ENCODE peak calls at places on chromosome 19, in nine cellular contexts. Y, U, X, C, H, M, F, N and Q are unnamed samples.
A peak's percentile ranks its signal among the peaks of the same experiment; 100 is the strongest.

GRCh38 chr19:10226021-10226375 is 5.1 kb downstream of the S1PR2 start:
- DNase-seq in Y (no peak), U (no peak), X (no peak), C (no peak), H (no peak), M (no peak), F (no peak), N (no peak), Q (no peak)

GRCh38 chr19:19059018-19059836 is 4.6 kb upstream of the SLC25A42 start:
- DNase-seq in Y (no peak), U (no peak), X (no peak), C (no peak), H (no peak), M (no peak), F (no peak), N (no peak), Q (no peak)

GRCh38 chr19:52297601-52298358 is 811 bp downstream of the ZNF480 start:
- DNase-seq in Y (no peak), U (no peak), X (no peak), C (no peak), H (no peak), M (no peak), F (peak; percentile 56), N (no peak), Q (no peak)

GRCh38 chr19:49149652-49150105 is 5.5 kb downstream of the HRC start:
- DNase-seq in Y (peak; percentile 19), U (peak; percentile 52), X (peak; percentile 71), C (no peak), H (peak; percentile 60), M (peak; percentile 72), F (peak; percentile 77), N (peak; percentile 70), Q (peak; percentile 83)

GRCh38 chr19:13850910-13851753 is 25.8 kb upstream of the NANOS3 start:
- DNase-seq in Y (no peak), U (no peak), X (peak; percentile 92), C (no peak), H (peak; percentile 22), M (peak; percentile 88), F (peak; percentile 22), N (peak; percentile 82), Q (peak; percentile 89)

GRCh38 chr19:14432817-14433453 is at the start of gene PKN1:
- DNase-seq in Y (no peak), U (peak; percentile 51), X (no peak), C (peak; percentile 80), H (no peak), M (peak; percentile 80), F (peak; percentile 68), N (no peak), Q (peak; percentile 92)

GRCh38 chr19:49615861-49616260 is 24.1 kb downstream of the RRAS start:
- DNase-seq in Y (no peak), U (no peak), X (no peak), C (no peak), H (no peak), M (no peak), F (no peak), N (no peak), Q (no peak)

GRCh38 chr19:58572818-58573657 is at the start of gene MZF1:
- DNase-seq in Y (no peak), U (peak; percentile 99), X (peak; percentile 100), C (peak; percentile 99), H (no peak), M (peak; percentile 99), F (no peak), N (peak; percentile 100), Q (peak; percentile 96)

GRCh38 chr19:9836021-9836420 is 903 bp downstream of the PIN1 start:
- DNase-seq in Y (no peak), U (no peak), X (peak; percentile 40), C (no peak), H (peak; percentile 16), M (peak; percentile 48), F (no peak), N (peak; percentile 15), Q (peak; percentile 54)

GRCh38 chr19:38247734-38248268 is 8.4 kb downstream of the PPP1R14A start:
- DNase-seq in Y (no peak), U (peak; percentile 52), X (no peak), C (no peak), H (no peak), M (no peak), F (peak; percentile 49), N (no peak), Q (peak; percentile 41)

GRCh38 chr19:2540646-2541454 is 64.9 kb downstream of the GADD45B start:
- DNase-seq in Y (no peak), U (peak; percentile 87), X (peak; percentile 97), C (no peak), H (peak; percentile 42), M (peak; percentile 95), F (no peak), N (peak; percentile 75), Q (peak; percentile 96)

GRCh38 chr19:37954421-37954874 is 47.4 kb downstream of the SIPA1L3 start:
- DNase-seq in Y (no peak), U (peak; percentile 4), X (no peak), C (no peak), H (no peak), M (no peak), F (no peak), N (no peak), Q (no peak)

GRCh38 chr19:51024924-51025323 is 1.5 kb downstream of the KLK11 start:
- DNase-seq in Y (no peak), U (no peak), X (no peak), C (no peak), H (no peak), M (no peak), F (no peak), N (no peak), Q (no peak)

GRCh38 chr19:48745208-48745995 is 1.3 kb downstream of the IZUMO1 start:
- DNase-seq in Y (no peak), U (peak; percentile 45), X (peak; percentile 77), C (no peak), H (peak; percentile 18), M (peak; percentile 80), F (peak; percentile 72), N (peak; percentile 44), Q (peak; percentile 79)

GRCh38 chr19:33219261-33219812 is 6.3 kb downstream of the SLC7A10 start:
- DNase-seq in Y (no peak), U (no peak), X (peak; percentile 26), C (no peak), H (no peak), M (no peak), F (no peak), N (no peak), Q (no peak)

GRCh38 chr19:29576761-29577661 is 29.1 kb upstream of the POP4 start:
- DNase-seq in Y (no peak), U (no peak), X (peak; percentile 5), C (no peak), H (no peak), M (no peak), F (no peak), N (no peak), Q (no peak)

GRCh38 chr19:8832132-8833021 is at the start of the genes MBD3L1 and ZNF558:
- DNase-seq in Y (peak; percentile 99), U (peak; percentile 91), X (peak; percentile 98), C (peak; percentile 100), H (peak; percentile 97), M (peak; percentile 99), F (peak; percentile 98), N (peak; percentile 95), Q (peak; percentile 99)

GRCh38 chr19:44653977-44654784 is 10.5 kb downstream of the PVR start:
- DNase-seq in Y (no peak), U (no peak), X (peak; percentile 46), C (peak; percentile 73), H (no peak), M (peak; percentile 52), F (peak; percentile 10), N (no peak), Q (peak; percentile 63)

GRCh38 chr19:5341448-5341820 is 822 bp upstream of the PTPRS start:
- DNase-seq in Y (no peak), U (no peak), X (no peak), C (no peak), H (no peak), M (no peak), F (no peak), N (no peak), Q (no peak)

GRCh38 chr19:41821003-41821735 is 23.3 kb downstream of the LYPD4 start:
- DNase-seq in Y (no peak), U (peak; percentile 18), X (peak; percentile 17), C (peak; percentile 39), H (no peak), M (peak; percentile 49), F (peak; percentile 12), N (no peak), Q (peak; percentile 50)

GRCh38 chr19:653425-653824 is 9.6 kb downstream of the RNF126 start:
- DNase-seq in Y (no peak), U (no peak), X (no peak), C (no peak), H (no peak), M (no peak), F (no peak), N (no peak), Q (no peak)

GRCh38 chr19:3276341-3276799 is 51.9 kb downstream of the CELF5 start:
- DNase-seq in Y (no peak), U (no peak), X (no peak), C (no peak), H (no peak), M (no peak), F (no peak), N (no peak), Q (peak; percentile 38)

GRCh38 chr19:45800009-45800553 is 7.4 kb upstream of the DMWD start:
- DNase-seq in Y (no peak), U (no peak), X (peak; percentile 31), C (no peak), H (no peak), M (peak; percentile 46), F (no peak), N (no peak), Q (no peak)

GRCh38 chr19:19372656-19373416 is 32.6 kb upstream of the GATAD2A start:
- DNase-seq in Y (no peak), U (peak; percentile 58), X (peak; percentile 37), C (peak; percentile 50), H (no peak), M (peak; percentile 20), F (peak; percentile 32), N (no peak), Q (peak; percentile 62)

GRCh38 chr19:39832341-39833083 is 1.4 kb downstream of the DYRK1B start:
- DNase-seq in Y (no peak), U (no peak), X (peak; percentile 4), C (no peak), H (no peak), M (no peak), F (no peak), N (peak; percentile 28), Q (no peak)

GRCh38 chr19:17718467-17718987 is 753 bp upstream of the MAP1S start:
- DNase-seq in Y (no peak), U (no peak), X (no peak), C (no peak), H (no peak), M (no peak), F (no peak), N (no peak), Q (peak; percentile 2)

GRCh38 chr19:16791942-16792341 is 37.3 kb upstream of the SIN3B start:
- DNase-seq in Y (no peak), U (no peak), X (no peak), C (no peak), H (no peak), M (no peak), F (no peak), N (no peak), Q (no peak)

GRCh38 chr19:13985771-13986347 is 20.3 kb downstream of the RFX1 start:
- DNase-seq in Y (no peak), U (no peak), X (no peak), C (no peak), H (no peak), M (no peak), F (no peak), N (no peak), Q (no peak)

GRCh38 chr19:48728882-48729645 is 9.5 kb upstream of the MAMSTR start:
- DNase-seq in Y (no peak), U (no peak), X (no peak), C (no peak), H (no peak), M (no peak), F (no peak), N (no peak), Q (no peak)

GRCh38 chr19:12035220-12036172 is at the start of gene ZNF433:
- DNase-seq in Y (peak; percentile 36), U (no peak), X (peak; percentile 90), C (peak; percentile 86), H (peak; percentile 32), M (peak; percentile 98), F (peak; percentile 95), N (peak; percentile 85), Q (peak; percentile 99)

GRCh38 chr19:40960780-40961179 is 30.3 kb upstream of the CYP2B6 start:
- DNase-seq in Y (no peak), U (no peak), X (no peak), C (no peak), H (no peak), M (no peak), F (no peak), N (no peak), Q (no peak)